ENCODE peak calls at places on chromosomes 6 and 20, in four cellular contexts. One of them, this sample, is unnamed.

GRCh38 chr20:36974660-36975059 is 23.2 kb upstream of the SAMHD1 start:
- DNase-seq in fibroblast of villous mesenchyme: no peak
- DNase-seq in activated T-cell treated with anti-CD3 and anti-CD28 coated beads, Interleukin-2, amount 50 U/mL, for 72 hours: no peak
- DNase-seq in mammary epithelial cell: no peak
- DNase-seq in this sample: no peak

GRCh38 chr6:112199001-112199403 is 55.4 kb downstream of the LAMA4 start:
- DNase-seq in fibroblast of villous mesenchyme: no peak
- DNase-seq in activated T-cell treated with anti-CD3 and anti-CD28 coated beads, Interleukin-2, amount 50 U/mL, for 72 hours: no peak
- DNase-seq in mammary epithelial cell: no peak
- DNase-seq in this sample: no peak

GRCh38 chr6:25423358-25423757 is 144.2 kb downstream of the CARMIL1 start:
- DNase-seq in fibroblast of villous mesenchyme: no peak
- DNase-seq in activated T-cell treated with anti-CD3 and anti-CD28 coated beads, Interleukin-2, amount 50 U/mL, for 72 hours: no peak
- DNase-seq in mammary epithelial cell: no peak
- DNase-seq in this sample: no peak

GRCh38 chr20:36919715-36920333 is 31.7 kb downstream of the SAMHD1 start:
- DNase-seq in fibroblast of villous mesenchyme: peak
- DNase-seq in activated T-cell treated with anti-CD3 and anti-CD28 coated beads, Interleukin-2, amount 50 U/mL, for 72 hours: peak
- DNase-seq in mammary epithelial cell: peak
- DNase-seq in this sample: peak

GRCh38 chr6:43986177-43986825 is 141.0 kb downstream of the MRPL14 start:
- DNase-seq in fibroblast of villous mesenchyme: no peak
- DNase-seq in activated T-cell treated with anti-CD3 and anti-CD28 coated beads, Interleukin-2, amount 50 U/mL, for 72 hours: no peak
- DNase-seq in mammary epithelial cell: no peak
- DNase-seq in this sample: no peak

GRCh38 chr20:37516697-37517370 is 4.2 kb upstream of the NNAT start:
- DNase-seq in fibroblast of villous mesenchyme: peak
- DNase-seq in activated T-cell treated with anti-CD3 and anti-CD28 coated beads, Interleukin-2, amount 50 U/mL, for 72 hours: no peak
- DNase-seq in mammary epithelial cell: no peak
- DNase-seq in this sample: no peak

GRCh38 chr6:17847203-17847602 is 140.2 kb downstream of the KIF13A start:
- DNase-seq in fibroblast of villous mesenchyme: no peak
- DNase-seq in activated T-cell treated with anti-CD3 and anti-CD28 coated beads, Interleukin-2, amount 50 U/mL, for 72 hours: no peak
- DNase-seq in mammary epithelial cell: no peak
- DNase-seq in this sample: no peak

GRCh38 chr6:37021356-37022129 is 16.1 kb downstream of the FGD2 start:
- DNase-seq in fibroblast of villous mesenchyme: peak
- DNase-seq in activated T-cell treated with anti-CD3 and anti-CD28 coated beads, Interleukin-2, amount 50 U/mL, for 72 hours: peak
- DNase-seq in mammary epithelial cell: peak
- DNase-seq in this sample: peak

GRCh38 chr20:49765846-49766541 is 46.6 kb upstream of the SLC9A8 start:
- DNase-seq in fibroblast of villous mesenchyme: peak
- DNase-seq in activated T-cell treated with anti-CD3 and anti-CD28 coated beads, Interleukin-2, amount 50 U/mL, for 72 hours: no peak
- DNase-seq in mammary epithelial cell: no peak
- DNase-seq in this sample: no peak

GRCh38 chr20:13819885-13820645 is 35.2 kb downstream of the NDUFAF5 start:
- DNase-seq in fibroblast of villous mesenchyme: peak
- DNase-seq in activated T-cell treated with anti-CD3 and anti-CD28 coated beads, Interleukin-2, amount 50 U/mL, for 72 hours: no peak
- DNase-seq in mammary epithelial cell: peak
- DNase-seq in this sample: peak